ENCODE peak calls at places on chromosome 4, in five cellular contexts. C is left ventricle myocardium inferior; R is IMR-90; S is CD8-positive, alpha-beta T cell; A is tibial artery. X is an unnamed sample.
A peak's percentile ranks its signal among the peaks of the same experiment; 100 is the strongest.

GRCh38 chr4:2535386-2536192 is 858 bp upstream of the FAM193A start:
- DNase-seq in C (peak; percentile 50), R (peak; percentile 5), S (peak; percentile 20), A (peak; percentile 42), X (peak; percentile 64)

GRCh38 chr4:52577285-52577968 is 81.7 kb downstream of the USP46 start:
- DNase-seq in C (no peak), R (peak; percentile 81), S (no peak), A (no peak), X (no peak)

GRCh38 chr4:183610033-183610432 is 49.0 kb downstream of the RWDD4 start:
- DNase-seq in C (no peak), R (peak; percentile 35), S (no peak), A (no peak), X (no peak)

GRCh38 chr4:106715825-106716224 is 320.3 kb downstream of the DKK2 start:
- DNase-seq in C (no peak), R (no peak), S (no peak), A (no peak), X (no peak)

GRCh38 chr4:21387683-21388082 is 560.9 kb downstream of the KCNIP4 start:
- DNase-seq in C (no peak), R (no peak), S (no peak), A (no peak), X (no peak)

GRCh38 chr4:121072080-121072835 is at the start of gene NDNF:
- DNase-seq in C (peak; percentile 46), R (peak; percentile 6), S (no peak), A (peak; percentile 54), X (peak; percentile 75)

GRCh38 chr4:1411436-1412375 is 5.5 kb upstream of the NKX1-1 start:
- DNase-seq in C (no peak), R (no peak), S (no peak), A (no peak), X (no peak)

GRCh38 chr4:118018381-118018780 is 15.9 kb upstream of the NDST3 start:
- DNase-seq in C (no peak), R (no peak), S (no peak), A (no peak), X (no peak)

GRCh38 chr4:973431-974397 is at the start of gene DGKQ:
- DNase-seq in C (peak; percentile 90), R (peak; percentile 75), S (peak; percentile 88), A (peak; percentile 84), X (peak; percentile 87)

GRCh38 chr4:113368056-113368455 is 318.6 kb downstream of the ANK2 start:
- DNase-seq in C (no peak), R (peak; percentile 97), S (no peak), A (no peak), X (no peak)

GRCh38 chr4:185554243-185555126 is 19.2 kb upstream of the PDLIM3 start:
- DNase-seq in C (no peak), R (no peak), S (no peak), A (no peak), X (no peak)

GRCh38 chr4:82891728-82892466 is 944 bp upstream of the SEC31A start:
- DNase-seq in C (no peak), R (peak; percentile 35), S (no peak), A (no peak), X (no peak)

GRCh38 chr4:138627096-138627495 is 384.9 kb upstream of the SLC7A11 start:
- DNase-seq in C (no peak), R (peak; percentile 20), S (no peak), A (no peak), X (no peak)

GRCh38 chr4:185868983-185869938 is 57.3 kb upstream of the SORBS2 start:
- DNase-seq in C (no peak), R (no peak), S (no peak), A (no peak), X (no peak)

GRCh38 chr4:8157496-8157895 is 1.1 kb downstream of the ABLIM2 start:
- DNase-seq in C (peak; percentile 51), R (no peak), S (no peak), A (peak; percentile 57), X (peak; percentile 38)

GRCh38 chr4:107037188-107037587 is 1.1 kb upstream of the DKK2 start:
- DNase-seq in C (no peak), R (peak; percentile 2), S (no peak), A (peak; percentile 33), X (no peak)

GRCh38 chr4:6253111-6253510 is 16.5 kb upstream of the WFS1 start:
- DNase-seq in C (no peak), R (no peak), S (no peak), A (no peak), X (no peak)

GRCh38 chr4:146340798-146341197 is 126.5 kb downstream of the REELD1 start:
- DNase-seq in C (no peak), R (peak; percentile 54), S (no peak), A (no peak), X (no peak)

GRCh38 chr4:124030038-124030638 is 633.5 kb downstream of the SPRY1 start:
- DNase-seq in C (peak; percentile 38), R (no peak), S (no peak), A (peak; percentile 35), X (no peak)

GRCh38 chr4:173990879-173991231 is 292.6 kb downstream of the FBXO8 start:
- DNase-seq in C (peak; percentile 76), R (no peak), S (no peak), A (no peak), X (no peak)
- H3K27ac ChIP-seq in C (peak overlapping the region; percentile 74), R (no peak overlapping the region), S (no peak overlapping the region), A (no peak overlapping the region), X (no peak overlapping the region)

GRCh38 chr4:88756149-88756548 is 58.5 kb upstream of the NAP1L5 start:
- DNase-seq in C (no peak), R (no peak), S (no peak), A (no peak), X (no peak)

GRCh38 chr4:88757067-88757466 is 59.4 kb upstream of the NAP1L5 start:
- DNase-seq in C (no peak), R (peak; percentile 34), S (no peak), A (no peak), X (no peak)

GRCh38 chr4:88759039-88759631 is 61.5 kb upstream of the NAP1L5 start:
- DNase-seq in C (no peak), R (peak; percentile 64), S (no peak), A (no peak), X (no peak)

GRCh38 chr4:88757776-88758175 is 60.1 kb upstream of the NAP1L5 start:
- DNase-seq in C (no peak), R (no peak), S (no peak), A (no peak), X (no peak)

DNA sequence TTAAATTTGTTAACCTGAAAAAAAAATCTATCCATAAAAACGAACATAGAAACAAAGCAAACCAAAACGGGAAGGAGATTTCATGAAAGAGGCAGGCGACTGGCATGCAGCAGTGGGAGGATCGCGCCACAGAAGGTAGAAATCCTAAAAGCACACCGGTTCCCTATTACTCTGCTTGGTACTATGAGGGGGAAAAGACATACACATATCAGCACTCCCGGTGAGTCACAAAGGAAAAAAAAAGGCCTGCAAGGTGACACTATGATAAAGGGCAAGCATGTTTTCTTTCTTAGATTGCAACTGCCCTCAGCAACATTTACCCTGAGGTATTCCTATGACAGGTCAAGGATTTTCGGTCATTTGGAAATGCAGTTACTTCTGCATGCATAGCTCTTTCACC is 60.6 kb upstream of the NAP1L5 start:
- DNase-seq in C (no peak), R (peak; percentile 23), S (no peak), A (no peak), X (no peak)
- H3K4me3 ChIP-seq in C (peak overlapping the region; percentile 52), R (no peak overlapping the region), S (no peak overlapping the region), A (no peak overlapping the region), X (no peak overlapping the region)

GRCh38 chr4:87851332-87851731 is 18.6 kb downstream of the MEPE start:
- DNase-seq in C (no peak), R (no peak), S (no peak), A (peak; percentile 37), X (no peak)

GRCh38 chr4:87853891-87854290 is 21.1 kb downstream of the MEPE start:
- DNase-seq in C (no peak), R (no peak), S (no peak), A (no peak), X (no peak)

GRCh38 chr4:87851955-87852354 is 19.2 kb downstream of the MEPE start:
- DNase-seq in C (no peak), R (no peak), S (no peak), A (no peak), X (no peak)

GRCh38 chr4:87855540-87855939 is 22.8 kb downstream of the MEPE start:
- DNase-seq in C (no peak), R (no peak), S (no peak), A (no peak), X (no peak)

DNA sequence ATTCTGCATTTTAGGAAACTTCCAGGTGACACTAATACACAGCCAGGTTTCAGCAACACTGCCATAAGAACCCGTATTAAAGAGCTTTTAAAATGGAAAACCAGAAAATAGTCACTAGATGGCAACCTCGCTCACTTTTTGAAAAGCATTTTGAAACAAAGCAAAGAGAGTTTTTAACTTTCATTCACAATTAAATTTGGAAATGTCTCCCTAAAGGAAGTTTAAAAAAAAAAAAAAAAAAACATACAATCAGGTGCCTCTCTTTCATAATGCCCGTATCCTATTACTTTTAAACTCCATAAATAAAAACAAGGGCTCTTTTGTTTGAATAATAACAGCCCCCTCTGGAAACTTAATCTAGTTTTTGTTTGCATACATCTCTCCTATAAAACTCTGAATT is 20.3 kb downstream of the MEPE start:
- DNase-seq in C (no peak), R (peak; percentile 51), S (no peak), A (no peak), X (no peak)
- TF ChIP-seq CTCF in C (peak; percentile 65), R (peak; percentile 60), S (peak; percentile 33), A (peak; percentile 46), X (peak; percentile 22)

GRCh38 chr4:148054275-148054674 is 322.4 kb downstream of the ARHGAP10 start:
- DNase-seq in C (no peak), R (no peak), S (no peak), A (no peak), X (no peak)
- H3K27ac ChIP-seq in C (peak overlapping the region; percentile 90), R (no peak overlapping the region), S (peak overlapping the region; percentile 69), A (no peak overlapping the region), X (no peak overlapping the region)

GRCh38 chr4:11368701-11369115 is 60.0 kb downstream of the HS3ST1 start:
- DNase-seq in C (no peak), R (no peak), S (no peak), A (no peak), X (no peak)
- H3K4me3 ChIP-seq in C (peak overlapping the region; percentile 39), R (no peak overlapping the region), S (no peak overlapping the region), A (no peak overlapping the region), X (no peak overlapping the region)

DNA sequence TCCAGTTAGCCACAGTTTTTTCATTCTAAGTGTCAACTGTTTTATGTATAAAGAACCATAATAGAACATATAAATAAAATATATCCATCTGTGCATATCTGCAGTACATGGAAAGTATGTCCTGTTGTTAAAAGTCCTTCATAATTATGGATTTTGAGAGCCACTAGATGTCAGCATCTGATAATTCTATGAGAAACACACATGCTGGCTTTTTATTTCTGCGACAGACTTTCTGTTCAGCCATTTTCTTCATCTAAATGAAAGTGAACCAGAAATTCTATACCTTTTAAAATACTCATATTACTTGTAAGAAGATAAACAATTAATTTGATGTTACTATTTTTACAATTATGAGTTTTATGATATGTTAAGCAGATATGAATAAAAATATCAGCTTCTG is 251.4 kb downstream of the GPM6A start:
- DNase-seq in C (no peak), R (peak; percentile 5), S (no peak), A (no peak), X (no peak)
- TF ChIP-seq CTCF in C (no peak), R (peak; percentile 25), S (no peak), A (no peak), X (no peak)

DNA sequence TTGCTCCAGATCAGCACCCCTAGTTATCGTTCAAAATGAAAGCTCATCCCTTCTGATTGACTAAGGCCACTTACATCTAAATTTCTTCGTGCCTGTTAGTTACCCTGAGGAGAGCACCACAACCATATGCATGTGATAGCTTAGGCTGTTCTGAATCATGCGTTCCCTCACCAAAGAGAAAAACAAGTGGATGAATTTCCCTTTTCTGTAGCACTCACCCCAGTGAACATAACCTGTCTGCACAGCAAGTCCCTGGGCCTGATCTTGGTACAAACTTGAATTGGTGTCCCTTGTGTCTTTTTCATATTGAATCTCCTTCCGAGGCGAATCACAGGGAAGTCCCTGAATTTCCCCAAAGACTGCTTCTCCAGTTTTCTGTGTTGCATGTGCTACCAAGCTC is 100.5 kb downstream of the KLHL8 start:
- DNase-seq in C (no peak), R (no peak), S (no peak), A (no peak), X (no peak)
- H3K27ac ChIP-seq in C (peak overlapping the region; percentile 86), R (peak overlapping the region; percentile 2), S (no peak overlapping the region), A (peak overlapping the region; percentile 79), X (peak overlapping the region; percentile 92)

X was measured in lung.